ENCODE peak calls at places on chromosomes 2 and 18, in nine cellular contexts. Y is adrenal gland, I is sigmoid colon, B is tibial nerve, Z is A549, H is HCT116, L is Peyer's patch, R is heart left ventricle, V is uterus. J is an unnamed sample.
A peak's percentile ranks its signal among the peaks of the same experiment; 100 is the strongest.

GRCh38 chr2:54581326-54582039 is 125.4 kb downstream of the SPTBN1 start:
- DNase-seq in I (no peak), Y (no peak), L (no peak), R (no peak), V (no peak), H (no peak), B (no peak), Z (no peak), J (no peak)

GRCh38 chr18:3463052-3463451 is 13.1 kb downstream of the TGIF1 start:
- DNase-seq in B (no peak), L (no peak), I (no peak), Y (no peak), Z (no peak), H (no peak), R (no peak), V (no peak), J (no peak)

GRCh38 chr2:101956465-101957030 is 35.2 kb upstream of the IL1R2 start:
- DNase-seq in Z (no peak), B (no peak), R (no peak), V (no peak), I (no peak), H (no peak), L (no peak), Y (no peak), J (no peak)

GRCh38 chr18:60684843-60685513 is 312.4 kb upstream of the MC4R start:
- DNase-seq in H (peak; percentile 19), Y (no peak), V (no peak), Z (no peak), L (no peak), R (no peak), B (no peak), I (no peak), J (no peak)

GRCh38 chr2:144015655-144016245 is 504.2 kb downstream of the ZEB2 start:
- DNase-seq in R (no peak), I (no peak), H (no peak), L (no peak), B (no peak), Y (no peak), Z (peak; percentile 1), V (no peak), J (no peak)

GRCh38 chr2:9782197-9782719 is 61.0 kb upstream of the TAF1B start:
- DNase-seq in Z (no peak), R (no peak), L (peak; percentile 85), H (no peak), V (no peak), Y (no peak), I (no peak), B (no peak), J (no peak)

GRCh38 chr2:101208830-101209229 is 43.9 kb upstream of the CNOT11 start:
- DNase-seq in H (no peak), B (no peak), I (no peak), Z (no peak), Y (no peak), V (no peak), R (no peak), L (no peak), J (no peak)

GRCh38 chr18:58851874-58852273 is 12.8 kb upstream of the ZNF532 start:
- DNase-seq in H (no peak), I (no peak), Y (no peak), Z (no peak), L (no peak), B (no peak), V (no peak), R (no peak), J (no peak)

GRCh38 chr2:104539649-104540048 is 314.3 kb upstream of the POU3F3 start:
- DNase-seq in B (no peak), Z (no peak), H (no peak), V (no peak), I (no peak), Y (no peak), R (no peak), L (no peak), J (no peak)

GRCh38 chr18:58533771-58534170 is 95.1 kb downstream of the ALPK2 start:
- DNase-seq in L (no peak), V (no peak), Y (no peak), B (no peak), I (no peak), Z (no peak), H (no peak), R (no peak), J (no peak)

GRCh38 chr2:112879491-112880041 is 31.4 kb upstream of the IL37 start:
- DNase-seq in R (no peak), Y (no peak), I (no peak), L (no peak), B (no peak), V (no peak), Z (no peak), H (no peak), J (no peak)

GRCh38 chr2:71323386-71323785 is 8.2 kb upstream of the ZNF638 start:
- DNase-seq in R (no peak), V (no peak), L (no peak), Y (no peak), B (no peak), I (no peak), Z (no peak), H (no peak), J (no peak)
- H3K9me3 ChIP-seq in R (peaks cover 11% of the 10 kb centered on the region), V (no peaks in the 10 kb centered on the region), L (no peaks in the 10 kb centered on the region), Y (no peaks in the 10 kb centered on the region), B (no peaks in the 10 kb centered on the region), I (no peaks in the 10 kb centered on the region), Z (peaks cover 22% of the 10 kb centered on the region), H (no peaks in the 10 kb centered on the region), J (no peaks in the 10 kb centered on the region)

GRCh38 chr2:187553908-187554703 is at the start of gene TFPI:
- DNase-seq in R (peak; percentile 41), V (no peak), Y (no peak), L (no peak), I (no peak), Z (no peak), H (no peak), B (peak; percentile 57), J (no peak)
- TF ChIP-seq POLR2A in R (no peak), V (peak; percentile 63), Y (no peak), L (no peak), I (no peak), Z (no peak), H (no peak), B (peak; percentile 19), J (peak; percentile 38)

GRCh38 chr2:216346781-216347180 is 25.5 kb downstream of the MARCHF4 start:
- DNase-seq in Y (no peak), R (no peak), V (no peak), L (no peak), Z (no peak), H (no peak), B (no peak), I (no peak), J (no peak)
- H3K4me1 ChIP-seq in Y (no peaks in the 10 kb centered on the region), R (no peaks in the 10 kb centered on the region), V (no peaks in the 10 kb centered on the region), L (no peaks in the 10 kb centered on the region), Z (peaks cover 32% of the 10 kb centered on the region), H (no peaks in the 10 kb centered on the region), B (no peaks in the 10 kb centered on the region), I (no peaks in the 10 kb centered on the region), J (no peaks in the 10 kb centered on the region)

GRCh38 chr2:402721-403120 is 114.8 kb upstream of the ALKAL2 start:
- DNase-seq in I (no peak), B (no peak), V (no peak), Y (no peak), Z (no peak), L (no peak), H (no peak), R (no peak), J (no peak)

GRCh38 chr2:403682-404081 is 115.8 kb upstream of the ALKAL2 start:
- DNase-seq in H (no peak), L (no peak), V (no peak), B (no peak), I (no peak), Y (no peak), Z (no peak), R (no peak), J (no peak)

GRCh38 chr2:404581-404980 is 116.7 kb upstream of the ALKAL2 start:
- DNase-seq in V (no peak), R (no peak), B (no peak), Z (no peak), L (no peak), I (no peak), Y (no peak), H (no peak), J (no peak)

GRCh38 chr2:400988-401679 is 113.2 kb upstream of the ALKAL2 start:
- DNase-seq in V (no peak), H (no peak), B (no peak), Y (no peak), L (no peak), Z (no peak), R (no peak), I (no peak), J (no peak)

DNA sequence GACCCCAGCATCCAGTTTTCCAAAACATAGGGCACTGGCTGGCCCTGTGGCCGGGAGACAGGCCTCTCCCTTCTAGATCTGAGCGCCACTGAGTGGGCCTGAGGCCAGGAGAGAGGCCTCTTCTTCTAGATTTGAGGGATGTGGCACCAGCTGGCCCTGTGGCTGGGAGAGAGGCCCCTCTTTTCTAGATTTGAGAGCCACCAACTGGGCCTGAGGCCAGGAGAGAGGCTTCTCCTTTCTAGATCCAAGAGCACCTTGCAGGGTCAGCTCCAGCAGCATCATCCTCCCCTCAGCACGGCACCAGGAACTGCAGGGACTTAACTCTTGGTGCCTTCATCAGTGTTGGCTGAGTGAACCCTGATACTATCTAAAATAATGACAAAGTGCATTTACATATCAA is 114.3 kb upstream of the ALKAL2 start:
- DNase-seq in V (no peak), R (no peak), I (no peak), Z (no peak), L (no peak), B (no peak), H (no peak), Y (no peak), J (no peak)
- H3K9me3 ChIP-seq in V (peaks cover 4% of the 10 kb centered on the region), R (no peaks in the 10 kb centered on the region), I (no peaks in the 10 kb centered on the region), Z (no peaks in the 10 kb centered on the region), L (no peaks in the 10 kb centered on the region), B (no peaks in the 10 kb centered on the region), H (no peaks in the 10 kb centered on the region), Y (no peaks in the 10 kb centered on the region), J (peaks cover 4% of the 10 kb centered on the region)

GRCh38 chr18:24014062-24014985 is at the start of gene TTC39C:
- DNase-seq in Y (peak; percentile 78), L (peak; percentile 90), Z (peak; percentile 40), R (peak; percentile 66), H (peak; percentile 13), I (peak; percentile 84), B (peak; percentile 34), V (peak; percentile 81), J (peak; percentile 49)
- TF ChIP-seq POLR2A in Y (no peak), L (no peak), Z (peak; percentile 18), R (no peak), H (peak; percentile 45), I (no peak), B (peak; percentile 27), V (no peak), J (peak; percentile 63)

GRCh38 chr2:120312861-120313694 is 32.9 kb upstream of the INHBB start:
- DNase-seq in I (peak; percentile 87), H (peak; percentile 60), Z (peak; percentile 44), L (peak; percentile 91), R (peak; percentile 80), B (peak; percentile 87), Y (peak; percentile 88), V (peak; percentile 85), J (no peak)
- H3K4me1 ChIP-seq in I (peaks cover 16% of the 10 kb centered on the region), H (no peaks in the 10 kb centered on the region), Z (peaks cover 3% of the 10 kb centered on the region), L (no peaks in the 10 kb centered on the region), R (peaks cover 5% of the 10 kb centered on the region), B (no peaks in the 10 kb centered on the region), Y (no peaks in the 10 kb centered on the region), V (no peaks in the 10 kb centered on the region), J (no peaks in the 10 kb centered on the region)